ENCODE peak calls at places on chromosomes 13 and 19, in six cellular contexts. H, G, D, J, X and K are unnamed samples.

GRCh38 chr19:2962018-2962670 is 15.2 kb upstream of the TLE6 start:
- DNase-seq in X (peak; percentile 65), H (peak; percentile 49), G (no peak), D (no peak), J (no peak), K (no peak)

GRCh38 chr13:24038846-24039330 is 121.6 kb upstream of the SPATA13 start:
- DNase-seq in H (no peak), D (no peak), X (no peak), G (no peak), J (no peak), K (peak; percentile 34)

GRCh38 chr13:72782717-72783116 is 784 bp downstream of the PIBF1 start:
- DNase-seq in H (no peak), J (no peak), X (no peak), D (no peak), G (no peak), K (no peak)

GRCh38 chr13:79810671-79811070 is 329.7 kb downstream of the NDFIP2 start:
- DNase-seq in D (no peak), G (no peak), X (no peak), H (no peak), J (peak; percentile 1), K (peak; percentile 49)

GRCh38 chr19:47315125-47315821 is 5.6 kb downstream of the C5AR1 start:
- DNase-seq in X (peak; percentile 41), G (no peak), D (peak; percentile 40), H (peak; percentile 44), J (peak; percentile 49), K (peak; percentile 81)

GRCh38 chr19:55485439-55486011 is 537 bp downstream of the NAT14 start:
- DNase-seq in J (no peak), H (no peak), G (no peak), X (no peak), D (no peak), K (no peak)

GRCh38 chr19:47446534-47447469 is 24.9 kb downstream of the SLC8A2 start:
- DNase-seq in H (peak; percentile 27), J (no peak), G (no peak), D (no peak), X (no peak), K (no peak)

GRCh38 chr13:26679411-26679810 is 81.2 kb downstream of the GPR12 start:
- DNase-seq in H (no peak), X (no peak), J (no peak), D (no peak), G (no peak), K (peak; percentile 58)

GRCh38 chr19:20278342-20278741 is 111.3 kb downstream of the ZNF486 start:
- DNase-seq in X (no peak), J (no peak), D (no peak), H (peak; percentile 43), G (no peak), K (no peak)

GRCh38 chr13:29396446-29396845 is 199.0 kb downstream of the SLC7A1 start:
- DNase-seq in X (no peak), H (no peak), G (no peak), D (no peak), J (no peak), K (no peak)

GRCh38 chr13:22102237-22102636 is 431.4 kb downstream of the FGF9 start:
- DNase-seq in D (no peak), J (no peak), G (no peak), X (no peak), H (no peak), K (no peak)

GRCh38 chr13:65460136-65460535 is 1770.0 kb downstream of the PCDH9 start:
- DNase-seq in D (no peak), J (no peak), X (no peak), H (no peak), G (no peak), K (no peak)

GRCh38 chr13:113458218-113459065 is 5.2 kb upstream of the ADPRHL1 start:
- DNase-seq in H (no peak), D (no peak), G (no peak), J (no peak), X (peak; percentile 43), K (no peak)

GRCh38 chr19:18637644-18638630 is 1.1 kb downstream of the KLHL26 start:
- DNase-seq in G (no peak), D (no peak), H (peak; percentile 73), J (no peak), X (no peak), K (no peak)

GRCh38 chr13:101144808-101145419 is 271.4 kb downstream of the NALCN start:
- DNase-seq in J (no peak), G (no peak), H (no peak), X (no peak), D (no peak), K (no peak)

GRCh38 chr19:14375055-14375581 is 6.1 kb upstream of the ADGRE5 start:
- DNase-seq in H (peak; percentile 52), D (peak; percentile 44), J (no peak), X (peak; percentile 52), G (no peak), K (no peak)

GRCh38 chr19:7705387-7706187 is 3.7 kb upstream of the FCER2 start:
- DNase-seq in D (peak; percentile 30), J (no peak), X (peak; percentile 44), H (peak; percentile 44), G (no peak), K (no peak)

GRCh38 chr13:108326318-108326717 is 56.8 kb downstream of the TNFSF13B start:
- DNase-seq in G (no peak), H (no peak), D (no peak), X (no peak), J (no peak), K (no peak)

GRCh38 chr19:56301152-56301551 is 13.5 kb downstream of the ZSCAN5A start:
- DNase-seq in G (no peak), X (no peak), J (no peak), D (no peak), H (no peak), K (no peak)

GRCh38 chr19:18304194-18304495 is 18.7 kb downstream of the LSM4 start:
- DNase-seq in J (no peak), G (no peak), D (peak; percentile 59), H (no peak), X (no peak), K (no peak)

GRCh38 chr13:86900906-86901305 is 770.3 kb upstream of the SLITRK5 start:
- DNase-seq in H (no peak), G (no peak), X (no peak), J (no peak), D (no peak), K (no peak)

GRCh38 chr19:40184273-40184672 is 7.0 kb upstream of the MAP3K10 start:
- DNase-seq in J (no peak), H (no peak), X (no peak), D (no peak), G (no peak), K (no peak)

GRCh38 chr19:40609561-40610395 is 8.6 kb downstream of the LTBP4 start:
- DNase-seq in G (peak; percentile 94), H (peak; percentile 96), J (no peak), X (peak; percentile 94), D (peak; percentile 90), K (no peak)

GRCh38 chr13:79435549-79435948 is 29.5 kb upstream of the RBM26 start:
- DNase-seq in J (no peak), X (no peak), G (no peak), D (no peak), H (no peak), K (no peak)

GRCh38 chr13:45194081-45194939 is 6.5 kb downstream of the KCTD4 start:
- DNase-seq in J (no peak), D (peak; percentile 37), G (no peak), H (no peak), X (peak; percentile 39), K (no peak)

GRCh38 chr13:51727634-51728274 is 76.2 kb downstream of the DHRS12 start:
- DNase-seq in G (no peak), J (no peak), H (no peak), D (no peak), X (no peak), K (no peak)

GRCh38 chr13:67106502-67107057 is 123.6 kb downstream of the PCDH9 start:
- DNase-seq in J (no peak), H (no peak), G (no peak), D (no peak), X (no peak), K (no peak)

GRCh38 chr13:67107973-67108372 is 122.2 kb downstream of the PCDH9 start:
- DNase-seq in X (no peak), G (no peak), J (no peak), D (no peak), H (no peak), K (no peak)
- TF ChIP-seq CTCF in X (no peak), G (no peak), J (no peak), D (no peak), H (no peak), K (no peak)

GRCh38 chr19:10988380-10988779 is 27.6 kb downstream of the SMARCA4 start:
- DNase-seq in J (no peak), G (no peak), H (no peak), D (no peak), X (no peak), K (no peak)
- H3K36me3 ChIP-seq in J (peaks cover 41% of the 10 kb centered on the region), G (peaks cover 7% of the 10 kb centered on the region), H (peaks cover 100% of the 10 kb centered on the region), D (peaks cover 95% of the 10 kb centered on the region), X (peaks cover 41% of the 10 kb centered on the region), K (peaks cover 3% of the 10 kb centered on the region)

DNA sequence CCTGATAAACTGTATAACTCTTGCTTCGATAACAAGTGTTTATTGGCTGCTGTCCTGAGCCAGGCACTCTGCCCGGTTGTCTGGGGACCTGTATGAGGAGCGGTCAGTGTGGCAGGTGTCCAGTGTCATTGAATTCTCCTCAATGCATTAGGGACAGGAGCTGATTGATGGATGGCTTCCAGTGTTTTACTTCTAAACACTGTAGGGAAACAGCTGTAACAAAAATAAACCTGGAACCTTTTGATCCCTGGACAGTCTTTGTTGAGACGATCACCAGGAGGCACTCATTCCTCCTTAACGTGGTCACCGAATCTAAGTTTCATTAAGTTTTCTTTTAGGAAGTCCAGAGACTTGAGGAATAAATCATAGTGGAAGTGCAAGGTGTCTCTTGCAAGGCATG is 17.9 kb downstream of the UBAC2 start:
- DNase-seq in X (peak; percentile 81), H (peak; percentile 96), J (no peak), G (no peak), D (peak; percentile 80), K (no peak)
- TF ChIP-seq CTCF in X (no peak), H (no peak), J (no peak), G (no peak), D (no peak), K (no peak)

GRCh38 chr13:19643652-19644051 is 10.2 kb downstream of the MPHOSPH8 start:
- DNase-seq in X (no peak), H (no peak), J (no peak), D (no peak), G (no peak), K (no peak)

GRCh38 chr13:19650742-19651141 is 17.3 kb downstream of the MPHOSPH8 start:
- DNase-seq in J (no peak), H (no peak), G (no peak), D (no peak), X (no peak), K (no peak)

GRCh38 chr13:19644947-19645439 is 11.5 kb downstream of the MPHOSPH8 start:
- DNase-seq in H (no peak), D (no peak), J (no peak), G (no peak), X (no peak), K (no peak)

DNA sequence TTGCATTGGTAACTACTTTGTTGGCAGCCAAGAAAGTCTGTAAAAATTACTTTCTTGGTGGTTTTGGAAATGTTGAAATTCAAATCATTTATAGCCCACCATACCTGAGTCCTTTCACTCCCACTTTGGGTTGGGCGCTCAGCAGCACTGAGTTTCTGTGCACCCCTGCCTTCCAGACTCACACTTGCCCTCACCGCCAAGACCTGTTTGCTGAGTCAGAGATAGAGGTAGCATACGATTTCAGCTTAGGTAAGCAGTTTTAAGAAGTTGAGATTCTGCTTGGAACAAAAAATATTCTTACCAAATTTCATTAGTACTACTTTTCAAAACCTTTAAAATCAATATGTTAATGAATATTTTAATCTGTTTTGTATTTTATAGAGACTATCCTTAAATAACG is 12.6 kb downstream of the MPHOSPH8 start:
- DNase-seq in D (no peak), J (no peak), H (no peak), G (no peak), X (no peak), K (no peak)
- H3K36me3 ChIP-seq in D (peaks cover 79% of the 10 kb centered on the region), J (peaks cover 12% of the 10 kb centered on the region), H (peaks cover 88% of the 10 kb centered on the region), G (no peaks in the 10 kb centered on the region), X (peaks cover 47% of the 10 kb centered on the region), K (peaks cover 6% of the 10 kb centered on the region)